ENCODE peak calls at places on chromosomes 11 and 22, in ten cellular contexts. R is psoas muscle, J is HepG2, S is aorta, D is prostate gland, T is NT2/D1, H is GM23248, B is fibroblast of lung, E is stomach, Y is endothelial cell of umbilical vein. P is an unnamed sample.

GRCh38 chr11:120298461-120298860 is 26.6 kb upstream of the TLCD5 start:
- DNase-seq in R (no peak), T (no peak), Y (no peak), D (no peak), H (no peak), B (no peak), E (no peak), S (no peak), J (no peak), P (no peak)

GRCh38 chr11:78406568-78407196 is 10.9 kb downstream of the GAB2 start:
- DNase-seq in Y (no peak), H (no peak), B (peak; percentile 10), J (no peak), R (no peak), D (no peak), T (no peak), S (no peak), E (no peak), P (no peak)

GRCh38 chr11:6925636-6926207 is 504 bp upstream of the ZNF215 start:
- DNase-seq in T (no peak), H (peak; percentile 55), D (no peak), S (no peak), R (no peak), E (no peak), B (peak; percentile 31), Y (peak; percentile 26), J (no peak), P (no peak)

GRCh38 chr11:5004429-5005274 is 10.0 kb downstream of the OR51L1 start:
- DNase-seq in H (peak; percentile 75), J (peak; percentile 36), T (peak; percentile 57), D (peak; percentile 39), B (peak; percentile 41), Y (peak; percentile 55), R (no peak), E (peak; percentile 72), S (no peak), P (no peak)

GRCh38 chr11:43802509-43802908 is 78.1 kb upstream of the ALKBH3 start:
- DNase-seq in Y (peak; percentile 12), D (no peak), E (no peak), H (peak; percentile 14), T (no peak), B (no peak), S (no peak), J (peak; percentile 7), R (no peak), P (no peak)

GRCh38 chr11:2512431-2513407 is 67.9 kb downstream of the KCNQ1 start:
- DNase-seq in H (no peak), B (no peak), R (peak; percentile 11), D (no peak), E (peak; percentile 23), Y (no peak), J (no peak), T (no peak), S (peak; percentile 47), P (no peak)

GRCh38 chr11:64791781-64792291 is 11.2 kb downstream of the MAP4K2 start:
- DNase-seq in E (no peak), B (no peak), H (no peak), J (no peak), R (no peak), D (no peak), S (no peak), T (no peak), Y (no peak), P (peak; percentile 21)

GRCh38 chr11:7787239-7787638 is 9.5 kb downstream of the OR5P2 start:
- DNase-seq in J (no peak), R (no peak), S (no peak), T (no peak), E (no peak), D (no peak), H (no peak), B (no peak), Y (no peak), P (no peak)

GRCh38 chr11:76448506-76448905 is 3.7 kb downstream of the EMSY start:
- DNase-seq in R (no peak), H (no peak), S (no peak), T (no peak), D (no peak), E (no peak), B (no peak), J (no peak), Y (no peak), P (no peak)

GRCh38 chr22:19802881-19803735 is 42.5 kb downstream of the TBX1 start:
- DNase-seq in B (no peak), H (no peak), Y (no peak), E (no peak), J (no peak), T (no peak), R (no peak), D (no peak), S (peak; percentile 38), P (peak; percentile 25)

GRCh38 chr11:12691473-12691872 is 17.3 kb downstream of the TEAD1 start:
- DNase-seq in S (no peak), T (no peak), J (peak; percentile 56), R (no peak), H (no peak), B (peak; percentile 73), Y (no peak), E (no peak), D (no peak), P (no peak)
- H3K4me1 ChIP-seq in S (peaks cover 7% of the 10 kb centered on the region), T (peaks cover 7% of the 10 kb centered on the region), J (peaks cover 93% of the 10 kb centered on the region), R (peaks cover 83% of the 10 kb centered on the region), H (peaks cover 86% of the 10 kb centered on the region), B (peaks cover 65% of the 10 kb centered on the region), Y (peaks cover 62% of the 10 kb centered on the region), E (peaks cover 40% of the 10 kb centered on the region), D (peaks cover 29% of the 10 kb centered on the region), P (peaks cover 45% of the 10 kb centered on the region)

DNA sequence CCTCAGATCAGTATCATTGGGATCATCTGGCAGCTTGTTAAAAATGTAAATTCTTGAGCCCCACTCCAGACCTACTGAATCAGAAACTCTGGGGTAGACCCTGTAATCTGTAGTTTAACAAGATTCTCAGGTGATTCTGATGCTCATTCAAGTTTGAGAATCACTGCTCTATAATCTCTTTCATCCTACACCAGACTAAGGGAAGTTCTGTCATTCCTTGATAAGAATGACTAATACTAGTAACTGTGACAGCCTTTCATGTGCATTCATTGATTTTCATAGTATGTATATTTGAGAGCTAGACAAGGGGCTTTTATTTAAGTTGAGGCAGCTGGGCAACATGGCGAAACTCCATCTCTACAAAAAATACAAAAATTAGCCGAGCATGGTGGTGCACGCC is 30.0 kb downstream of the NAT10 start:
- DNase-seq in D (no peak), Y (no peak), B (no peak), H (no peak), T (no peak), J (no peak), R (no peak), E (no peak), S (no peak), P (no peak)
- H3K36me3 ChIP-seq in D (peaks cover 17% of the 10 kb centered on the region), Y (peaks cover 8% of the 10 kb centered on the region), B (peaks cover 35% of the 10 kb centered on the region), H (peaks cover 46% of the 10 kb centered on the region), T (peaks cover 94% of the 10 kb centered on the region), J (peaks cover 84% of the 10 kb centered on the region), R (peaks cover 27% of the 10 kb centered on the region), E (peaks cover 100% of the 10 kb centered on the region), S (peaks cover 11% of the 10 kb centered on the region), P (peaks cover 3% of the 10 kb centered on the region)

GRCh38 chr22:22349455-22349836 is 104.9 kb downstream of the VPREB1 start:
- DNase-seq in Y (no peak), H (no peak), J (no peak), E (no peak), S (no peak), D (no peak), B (no peak), T (peak; percentile 48), R (no peak), P (no peak)

GRCh38 chr22:22348127-22348814 is 103.7 kb downstream of the VPREB1 start:
- DNase-seq in D (no peak), J (peak; percentile 45), H (peak; percentile 7), E (no peak), S (no peak), T (peak; percentile 27), Y (no peak), B (no peak), R (no peak), P (no peak)

GRCh38 chr22:22351366-22351765 is 106.8 kb downstream of the VPREB1 start:
- DNase-seq in S (no peak), Y (no peak), T (no peak), R (no peak), J (no peak), E (no peak), D (no peak), H (no peak), B (no peak), P (no peak)

GRCh38 chr22:22346401-22347107 is 102.0 kb downstream of the VPREB1 start:
- DNase-seq in T (no peak), B (no peak), E (no peak), Y (no peak), J (no peak), S (no peak), H (no peak), R (no peak), D (no peak), P (no peak)

DNA sequence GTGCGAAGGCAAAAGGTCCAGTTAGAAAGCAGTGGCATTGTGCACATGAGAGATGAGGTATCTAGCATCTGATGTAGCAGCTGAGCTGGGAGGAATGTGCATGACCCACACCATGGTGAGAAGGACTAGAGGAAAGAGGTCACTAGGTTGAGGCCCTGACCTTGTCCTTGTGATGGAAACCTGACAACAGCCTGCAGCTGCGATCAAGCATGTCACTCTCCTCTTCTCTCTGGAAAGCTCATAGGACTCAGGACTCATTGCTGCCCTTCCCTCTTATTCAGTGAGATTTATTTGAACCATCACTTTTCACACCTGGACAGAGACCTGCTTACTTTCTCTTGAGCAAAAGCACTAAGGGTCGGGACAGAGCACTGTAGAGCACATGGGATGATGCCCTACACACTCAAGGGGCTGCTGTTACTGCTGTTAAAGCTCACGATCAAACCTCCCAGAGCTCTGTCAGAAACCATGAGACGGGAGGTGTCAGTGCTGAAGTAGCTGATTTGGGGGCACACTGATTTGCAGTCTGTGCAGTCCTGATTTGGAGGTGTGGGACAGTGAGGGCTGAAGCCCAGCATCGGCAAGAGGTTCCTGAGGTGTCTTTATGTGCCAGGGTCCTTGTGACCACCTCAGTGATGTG is 104.3 kb downstream of the VPREB1 start:
- DNase-seq in J (no peak), Y (no peak), B (no peak), R (no peak), H (no peak), T (no peak), S (no peak), D (no peak), E (no peak), P (no peak)
- H3K4me1 ChIP-seq in J (no peaks in the 10 kb centered on the region), Y (no peaks in the 10 kb centered on the region), B (no peaks in the 10 kb centered on the region), R (no peaks in the 10 kb centered on the region), H (no peaks in the 10 kb centered on the region), T (no peaks in the 10 kb centered on the region), S (no peaks in the 10 kb centered on the region), D (no peaks in the 10 kb centered on the region), E (no peaks in the 10 kb centered on the region), P (peaks cover under 1% of the 10 kb centered on the region)

GRCh38 chr22:36872084-36872483 is 11.3 kb downstream of the NCF4 start:
- DNase-seq in Y (no peak), S (no peak), D (no peak), B (no peak), H (no peak), J (no peak), E (no peak), T (no peak), R (no peak), P (no peak)
- H3K36me3 ChIP-seq in Y (no peaks in the 10 kb centered on the region), S (no peaks in the 10 kb centered on the region), D (no peaks in the 10 kb centered on the region), B (no peaks in the 10 kb centered on the region), H (no peaks in the 10 kb centered on the region), J (no peaks in the 10 kb centered on the region), E (peaks cover 5% of the 10 kb centered on the region), T (no peaks in the 10 kb centered on the region), R (no peaks in the 10 kb centered on the region), P (no peaks in the 10 kb centered on the region)

P was measured in left lung.